ENCODE peak calls at places on chromosomes 13 and 19, in six cellular contexts. One of them, this sample, is unnamed.

GRCh38 chr13:36193151-36193855 is 21.1 kb downstream of the SOHLH2 start:
- DNase-seq in fibroblast of lung: peak; percentile 16
- DNase-seq in OCI-LY7: no peak
- DNase-seq in AG04450: no peak
- DNase-seq in neural progenitor cell: no peak
- DNase-seq in testis: no peak
- DNase-seq in this sample: no peak

GRCh38 chr19:34953092-34953491 is 10.9 kb downstream of the ZNF792 start:
- DNase-seq in OCI-LY7: no peak
- DNase-seq in AG04450: no peak
- DNase-seq in testis: no peak
- DNase-seq in fibroblast of lung: no peak
- DNase-seq in neural progenitor cell: no peak
- DNase-seq in this sample: no peak

GRCh38 chr13:44301639-44302015 is 72.0 kb upstream of the SERP2 start:
- DNase-seq in testis: no peak
- DNase-seq in AG04450: no peak
- DNase-seq in fibroblast of lung: no peak
- DNase-seq in neural progenitor cell: no peak
- DNase-seq in OCI-LY7: no peak
- DNase-seq in this sample: no peak

GRCh38 chr13:106096661-106097092 is 438.8 kb downstream of the EFNB2 start:
- DNase-seq in OCI-LY7: no peak
- DNase-seq in AG04450: no peak
- DNase-seq in fibroblast of lung: peak; percentile 21
- DNase-seq in neural progenitor cell: no peak
- DNase-seq in testis: no peak
- DNase-seq in this sample: no peak

GRCh38 chr13:66859078-66859477 is 371.1 kb downstream of the PCDH9 start:
- DNase-seq in neural progenitor cell: no peak
- DNase-seq in AG04450: no peak
- DNase-seq in testis: no peak
- DNase-seq in fibroblast of lung: no peak
- DNase-seq in OCI-LY7: no peak
- DNase-seq in this sample: no peak

GRCh38 chr13:67630640-67631039 is 400.5 kb upstream of the PCDH9 start:
- DNase-seq in AG04450: no peak
- DNase-seq in neural progenitor cell: no peak
- DNase-seq in testis: no peak
- DNase-seq in OCI-LY7: no peak
- DNase-seq in fibroblast of lung: no peak
- DNase-seq in this sample: no peak

GRCh38 chr13:113852536-113853517 is 11.0 kb downstream of the GAS6 start:
- DNase-seq in neural progenitor cell: no peak
- DNase-seq in AG04450: no peak
- DNase-seq in fibroblast of lung: no peak
- DNase-seq in OCI-LY7: no peak
- DNase-seq in testis: peak; percentile 14
- DNase-seq in this sample: no peak

GRCh38 chr19:35775298-35776101 is at the start of gene ARHGAP33:
- DNase-seq in AG04450: peak; percentile 78
- DNase-seq in OCI-LY7: peak; percentile 100
- DNase-seq in testis: peak; percentile 99
- DNase-seq in fibroblast of lung: peak; percentile 93
- DNase-seq in neural progenitor cell: peak; percentile 100
- DNase-seq in this sample: peak; percentile 98

GRCh38 chr13:35549481-35549880 is 73.0 kb upstream of the MAB21L1 start:
- DNase-seq in OCI-LY7: no peak
- DNase-seq in fibroblast of lung: peak; percentile 62
- DNase-seq in neural progenitor cell: no peak
- DNase-seq in testis: no peak
- DNase-seq in AG04450: no peak
- DNase-seq in this sample: no peak

GRCh38 chr19:41320568-41320967 is 10.6 kb downstream of the CCDC97 start:
- DNase-seq in fibroblast of lung: no peak
- DNase-seq in OCI-LY7: no peak
- DNase-seq in AG04450: no peak
- DNase-seq in neural progenitor cell: no peak
- DNase-seq in testis: no peak
- DNase-seq in this sample: no peak

GRCh38 chr19:41318696-41319499 is 8.9 kb downstream of the CCDC97 start:
- DNase-seq in OCI-LY7: no peak
- DNase-seq in neural progenitor cell: no peak
- DNase-seq in testis: no peak
- DNase-seq in AG04450: no peak
- DNase-seq in fibroblast of lung: no peak
- DNase-seq in this sample: no peak

GRCh38 chr19:41320185-41320518 is 10.2 kb downstream of the CCDC97 start:
- DNase-seq in fibroblast of lung: no peak
- DNase-seq in testis: no peak
- DNase-seq in AG04450: no peak
- DNase-seq in neural progenitor cell: no peak
- DNase-seq in OCI-LY7: no peak
- DNase-seq in this sample: no peak

GRCh38 chr19:41319500-41320184 is 9.7 kb downstream of the CCDC97 start:
- DNase-seq in neural progenitor cell: no peak
- DNase-seq in AG04450: no peak
- DNase-seq in testis: no peak
- DNase-seq in fibroblast of lung: no peak
- DNase-seq in OCI-LY7: no peak
- DNase-seq in this sample: no peak

DNA sequence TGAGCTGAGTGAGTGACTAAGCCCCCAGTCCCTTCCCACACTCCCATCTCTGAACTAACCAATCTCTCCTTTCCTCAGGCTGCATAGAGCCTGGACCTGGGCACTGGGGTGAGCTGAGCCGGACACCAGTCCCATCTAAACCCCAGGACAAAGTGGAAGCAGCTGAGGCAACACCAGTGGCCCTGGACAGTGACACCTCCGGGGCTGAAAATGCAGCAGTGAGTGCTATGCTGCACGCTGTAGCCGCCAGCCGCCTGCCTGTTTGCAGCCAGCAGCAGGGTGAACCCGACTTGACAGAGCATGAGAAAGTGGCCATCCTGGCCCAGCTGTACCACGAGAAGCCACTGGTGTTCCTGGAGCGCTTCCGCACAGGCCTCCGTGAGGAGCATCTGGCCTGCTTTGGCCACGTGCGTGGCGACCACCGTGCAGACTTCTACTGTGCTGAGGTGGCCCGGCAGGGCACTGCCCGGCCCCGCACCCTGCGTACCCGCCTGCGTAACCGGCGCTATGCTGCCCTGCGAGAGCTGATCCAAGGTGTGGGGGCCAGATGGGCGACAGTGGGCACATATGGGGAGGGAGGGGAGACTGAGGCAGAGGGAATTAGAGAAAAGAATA is 6.4 kb downstream of the CCDC97 start:
- DNase-seq in testis: no peak
- DNase-seq in OCI-LY7: no peak
- DNase-seq in AG04450: no peak
- DNase-seq in fibroblast of lung: no peak
- DNase-seq in neural progenitor cell: no peak
- DNase-seq in this sample: no peak
- H3K27ac ChIP-seq in testis: no peak overlapping the region
- H3K27ac ChIP-seq in OCI-LY7: no peak overlapping the region
- H3K27ac ChIP-seq in AG04450: no peak overlapping the region
- H3K27ac ChIP-seq in fibroblast of lung: no peak overlapping the region
- H3K27ac ChIP-seq in neural progenitor cell: no peak overlapping the region
- H3K27ac ChIP-seq in this sample: no peak overlapping the region

DNA sequence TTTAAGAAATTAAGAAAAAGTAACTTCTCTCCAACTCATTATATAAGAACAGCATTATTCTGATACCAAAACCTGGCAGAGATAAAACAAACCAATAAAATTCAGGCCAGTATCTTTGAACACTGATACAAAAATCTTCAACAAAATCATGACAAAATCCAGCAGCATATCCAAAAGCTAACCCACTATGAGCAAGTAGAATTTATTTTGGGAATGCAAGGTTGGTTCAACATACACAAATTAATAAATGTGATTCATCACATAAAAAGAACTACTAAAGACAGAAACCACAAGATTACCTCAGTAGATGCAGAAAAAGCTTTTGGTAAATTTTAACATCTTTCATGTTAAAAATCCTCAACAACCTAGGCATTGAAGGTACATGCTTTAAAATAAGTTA is 12.3 kb downstream of the ZNF91 start:
- DNase-seq in AG04450: no peak
- DNase-seq in OCI-LY7: no peak
- DNase-seq in testis: no peak
- DNase-seq in fibroblast of lung: no peak
- DNase-seq in neural progenitor cell: no peak
- DNase-seq in this sample: no peak
- H3K9me3 ChIP-seq in AG04450: peaks cover 46% of the 10 kb centered on the region
- H3K9me3 ChIP-seq in OCI-LY7: peaks cover 57% of the 10 kb centered on the region
- H3K9me3 ChIP-seq in testis: no peaks in the 10 kb centered on the region
- H3K9me3 ChIP-seq in fibroblast of lung: no peaks in the 10 kb centered on the region
- H3K9me3 ChIP-seq in neural progenitor cell: peaks cover 18% of the 10 kb centered on the region
- H3K9me3 ChIP-seq in this sample: peaks cover 80% of the 10 kb centered on the region

GRCh38 chr19:47028372-47028672 is 8.7 kb downstream of the NPAS1 start:
- DNase-seq in AG04450: no peak
- DNase-seq in neural progenitor cell: peak; percentile 64
- DNase-seq in fibroblast of lung: no peak
- DNase-seq in testis: no peak
- DNase-seq in OCI-LY7: no peak
- DNase-seq in this sample: no peak
- TF ChIP-seq CTCF in AG04450: no peak
- TF ChIP-seq CTCF in neural progenitor cell: peak; percentile 26
- TF ChIP-seq CTCF in fibroblast of lung: no peak
- TF ChIP-seq CTCF in testis: no peak
- TF ChIP-seq CTCF in OCI-LY7: no peak
- TF ChIP-seq CTCF in this sample: no peak

GRCh38 chr19:33432408-33433170 is 59.1 kb downstream of the CEBPG start:
- DNase-seq in testis: no peak
- DNase-seq in OCI-LY7: no peak
- DNase-seq in AG04450: no peak
- DNase-seq in fibroblast of lung: no peak
- DNase-seq in neural progenitor cell: no peak
- DNase-seq in this sample: no peak
- H3K27ac ChIP-seq in testis: no peak overlapping the region
- H3K27ac ChIP-seq in OCI-LY7: no peak overlapping the region
- H3K27ac ChIP-seq in AG04450: no peak overlapping the region
- H3K27ac ChIP-seq in fibroblast of lung: no peak overlapping the region
- H3K27ac ChIP-seq in neural progenitor cell: no peak overlapping the region
- H3K27ac ChIP-seq in this sample: no peak overlapping the region